ENCODE peak calls at places on chromosomes 11 and 22, in four cellular contexts. One of them, this sample, is unnamed.

GRCh38 chr22:46726066-46726985 is 11.7 kb downstream of the CERK start:
- DNase-seq in HFFc6: no peak
- DNase-seq in activated gamma-delta T cell treated with Interleukin-2 at 50 U/mL for 16 hours: no peak
- DNase-seq in coronary artery: no peak
- DNase-seq in this sample: no peak

GRCh38 chr11:66981976-66982578 is 7.0 kb downstream of the C11orf86 start:
- DNase-seq in HFFc6: peak
- DNase-seq in activated gamma-delta T cell treated with Interleukin-2 at 50 U/mL for 16 hours: peak
- DNase-seq in coronary artery: peak
- DNase-seq in this sample: peak

GRCh38 chr11:81886406-81887075 is 847.1 kb downstream of the FAM181B start:
- DNase-seq in HFFc6: no peak
- DNase-seq in activated gamma-delta T cell treated with Interleukin-2 at 50 U/mL for 16 hours: no peak
- DNase-seq in coronary artery: no peak
- DNase-seq in this sample: no peak

GRCh38 chr11:16195659-16196058 is 160.7 kb downstream of the SOX6 start:
- DNase-seq in HFFc6: peak
- DNase-seq in activated gamma-delta T cell treated with Interleukin-2 at 50 U/mL for 16 hours: no peak
- DNase-seq in coronary artery: no peak
- DNase-seq in this sample: no peak

GRCh38 chr11:15223318-15223717 is 108.6 kb downstream of the INSC start:
- DNase-seq in HFFc6: peak
- DNase-seq in activated gamma-delta T cell treated with Interleukin-2 at 50 U/mL for 16 hours: no peak
- DNase-seq in coronary artery: no peak
- DNase-seq in this sample: no peak

GRCh38 chr11:104033134-104033533 is 3.3 kb upstream of the DDI1 start:
- DNase-seq in HFFc6: peak
- DNase-seq in activated gamma-delta T cell treated with Interleukin-2 at 50 U/mL for 16 hours: no peak
- DNase-seq in coronary artery: no peak
- DNase-seq in this sample: no peak

GRCh38 chr22:38098410-38099249 is 11.9 kb downstream of the BAIAP2L2 start:
- DNase-seq in HFFc6: peak
- DNase-seq in activated gamma-delta T cell treated with Interleukin-2 at 50 U/mL for 16 hours: no peak
- DNase-seq in coronary artery: no peak
- DNase-seq in this sample: no peak

GRCh38 chr11:68889948-68890446 is 13.6 kb downstream of the MRPL21 start:
- DNase-seq in HFFc6: peak
- DNase-seq in activated gamma-delta T cell treated with Interleukin-2 at 50 U/mL for 16 hours: no peak
- DNase-seq in coronary artery: peak
- DNase-seq in this sample: peak

GRCh38 chr22:48794906-48795305 is 1032.8 kb downstream of the BRD1 start:
- DNase-seq in HFFc6: no peak
- DNase-seq in activated gamma-delta T cell treated with Interleukin-2 at 50 U/mL for 16 hours: no peak
- DNase-seq in coronary artery: no peak
- DNase-seq in this sample: no peak

This sample was measured in sciatic nerve.